ENCODE peak calls at places on chromosomes 16 and 17, in six cellular contexts. One of them, this sample, is unnamed.

GRCh38 chr16:50267151-50267631 is 840 bp downstream of the ADCY7 start:
- DNase-seq in uterus: no peak
- DNase-seq in mesothelial cell of epicardium: no peak
- DNase-seq in choroid plexus epithelial cell: no peak
- DNase-seq in IMR-90: no peak
- DNase-seq in Calu3: no peak
- DNase-seq in this sample: no peak

GRCh38 chr16:72434159-72434558 is 262.2 kb upstream of the PMFBP1 start:
- DNase-seq in IMR-90: peak; percentile 47
- DNase-seq in mesothelial cell of epicardium: no peak
- DNase-seq in uterus: no peak
- DNase-seq in choroid plexus epithelial cell: peak; percentile 64
- DNase-seq in Calu3: no peak
- DNase-seq in this sample: no peak

GRCh38 chr17:77218902-77219301 is 78.1 kb downstream of the SEC14L1 start:
- DNase-seq in mesothelial cell of epicardium: no peak
- DNase-seq in choroid plexus epithelial cell: no peak
- DNase-seq in uterus: no peak
- DNase-seq in Calu3: no peak
- DNase-seq in IMR-90: no peak
- DNase-seq in this sample: no peak

GRCh38 chr17:70320642-70321345 is 151.5 kb downstream of the KCNJ2 start:
- DNase-seq in IMR-90: peak; percentile 8
- DNase-seq in Calu3: no peak
- DNase-seq in choroid plexus epithelial cell: peak; percentile 31
- DNase-seq in mesothelial cell of epicardium: no peak
- DNase-seq in uterus: no peak
- DNase-seq in this sample: no peak

GRCh38 chr17:9036336-9036735 is 15.0 kb downstream of the NTN1 start:
- DNase-seq in uterus: no peak
- DNase-seq in mesothelial cell of epicardium: no peak
- DNase-seq in choroid plexus epithelial cell: no peak
- DNase-seq in IMR-90: no peak
- DNase-seq in Calu3: no peak
- DNase-seq in this sample: no peak

GRCh38 chr17:17060001-17060929 is 18.0 kb downstream of the MPRIP start:
- DNase-seq in mesothelial cell of epicardium: no peak
- DNase-seq in IMR-90: no peak
- DNase-seq in choroid plexus epithelial cell: no peak
- DNase-seq in Calu3: no peak
- DNase-seq in uterus: no peak
- DNase-seq in this sample: no peak

GRCh38 chr17:5883775-5884665 is 186.2 kb upstream of the WSCD1 start:
- DNase-seq in choroid plexus epithelial cell: no peak
- DNase-seq in Calu3: peak; percentile 8
- DNase-seq in mesothelial cell of epicardium: no peak
- DNase-seq in uterus: no peak
- DNase-seq in IMR-90: no peak
- DNase-seq in this sample: no peak

GRCh38 chr17:43758497-43759174 is at the start of gene SOST:
- DNase-seq in choroid plexus epithelial cell: no peak
- DNase-seq in uterus: no peak
- DNase-seq in IMR-90: no peak
- DNase-seq in mesothelial cell of epicardium: no peak
- DNase-seq in Calu3: no peak
- DNase-seq in this sample: no peak

GRCh38 chr16:73064227-73064995 is 16.5 kb upstream of the ZFHX3 start:
- DNase-seq in Calu3: no peak
- DNase-seq in IMR-90: peak; percentile 78
- DNase-seq in mesothelial cell of epicardium: no peak
- DNase-seq in uterus: no peak
- DNase-seq in choroid plexus epithelial cell: no peak
- DNase-seq in this sample: no peak

GRCh38 chr17:43360376-43360738 is 38.4 kb upstream of the ARL4D start:
- DNase-seq in choroid plexus epithelial cell: peak; percentile 91
- DNase-seq in Calu3: peak; percentile 52
- DNase-seq in mesothelial cell of epicardium: no peak
- DNase-seq in IMR-90: peak; percentile 97
- DNase-seq in uterus: peak; percentile 69
- DNase-seq in this sample: no peak

GRCh38 chr17:1467898-1468492 is 12.0 kb upstream of the CRK start:
- DNase-seq in IMR-90: no peak
- DNase-seq in uterus: peak; percentile 69
- DNase-seq in Calu3: no peak
- DNase-seq in mesothelial cell of epicardium: no peak
- DNase-seq in choroid plexus epithelial cell: peak; percentile 78
- DNase-seq in this sample: no peak

GRCh38 chr17:32870027-32870670 is 6.8 kb downstream of the MYO1D start:
- DNase-seq in choroid plexus epithelial cell: no peak
- DNase-seq in IMR-90: no peak
- DNase-seq in Calu3: no peak
- DNase-seq in uterus: peak; percentile 37
- DNase-seq in mesothelial cell of epicardium: no peak
- DNase-seq in this sample: no peak

GRCh38 chr17:55122114-55122513 is 142.6 kb upstream of the HLF start:
- DNase-seq in uterus: no peak
- DNase-seq in mesothelial cell of epicardium: no peak
- DNase-seq in choroid plexus epithelial cell: no peak
- DNase-seq in IMR-90: no peak
- DNase-seq in Calu3: no peak
- DNase-seq in this sample: no peak

GRCh38 chr17:68424861-68425260 is 32.4 kb downstream of the WIPI1 start:
- DNase-seq in mesothelial cell of epicardium: no peak
- DNase-seq in uterus: no peak
- DNase-seq in choroid plexus epithelial cell: no peak
- DNase-seq in IMR-90: no peak
- DNase-seq in Calu3: no peak
- DNase-seq in this sample: no peak

GRCh38 chr16:70294385-70295029 is 4.5 kb upstream of the DDX19B start:
- DNase-seq in choroid plexus epithelial cell: no peak
- DNase-seq in IMR-90: no peak
- DNase-seq in mesothelial cell of epicardium: no peak
- DNase-seq in Calu3: no peak
- DNase-seq in uterus: no peak
- DNase-seq in this sample: no peak

GRCh38 chr17:13958773-13959172 is 110.5 kb upstream of the COX10 start:
- DNase-seq in Calu3: no peak
- DNase-seq in choroid plexus epithelial cell: no peak
- DNase-seq in uterus: no peak
- DNase-seq in mesothelial cell of epicardium: no peak
- DNase-seq in IMR-90: no peak
- DNase-seq in this sample: no peak

GRCh38 chr17:78276499-78276898 is 45.1 kb downstream of the TMEM235 start:
- DNase-seq in mesothelial cell of epicardium: no peak
- DNase-seq in uterus: no peak
- DNase-seq in choroid plexus epithelial cell: no peak
- DNase-seq in Calu3: no peak
- DNase-seq in IMR-90: no peak
- DNase-seq in this sample: no peak

GRCh38 chr17:38550661-38551060 is 55.1 kb downstream of the SRCIN1 start:
- DNase-seq in mesothelial cell of epicardium: no peak
- DNase-seq in choroid plexus epithelial cell: no peak
- DNase-seq in IMR-90: peak; percentile 54
- DNase-seq in uterus: no peak
- DNase-seq in Calu3: peak; percentile 47
- DNase-seq in this sample: no peak

GRCh38 chr17:64095144-64095882 is 34.6 kb downstream of the ERN1 start:
- DNase-seq in choroid plexus epithelial cell: no peak
- DNase-seq in uterus: no peak
- DNase-seq in Calu3: peak; percentile 34
- DNase-seq in IMR-90: no peak
- DNase-seq in mesothelial cell of epicardium: no peak
- DNase-seq in this sample: no peak

GRCh38 chr17:20302191-20302917 is 165.0 kb downstream of the LGALS9B start:
- DNase-seq in choroid plexus epithelial cell: peak; percentile 53
- DNase-seq in IMR-90: peak; percentile 4
- DNase-seq in mesothelial cell of epicardium: no peak
- DNase-seq in uterus: peak; percentile 37
- DNase-seq in Calu3: no peak
- DNase-seq in this sample: no peak

GRCh38 chr17:42704495-42705494 is 22.5 kb downstream of the CNTNAP1 start:
- DNase-seq in choroid plexus epithelial cell: no peak
- DNase-seq in mesothelial cell of epicardium: no peak
- DNase-seq in uterus: no peak
- DNase-seq in Calu3: no peak
- DNase-seq in IMR-90: no peak
- DNase-seq in this sample: no peak

GRCh38 chr16:23679274-23679985 is 741 bp downstream of the PLK1 start:
- DNase-seq in uterus: no peak
- DNase-seq in mesothelial cell of epicardium: no peak
- DNase-seq in choroid plexus epithelial cell: peak; percentile 48
- DNase-seq in IMR-90: peak; percentile 57
- DNase-seq in Calu3: peak; percentile 75
- DNase-seq in this sample: no peak

GRCh38 chr17:80008383-80008840 is 27.3 kb downstream of the TBC1D16 start:
- DNase-seq in choroid plexus epithelial cell: peak; percentile 67
- DNase-seq in IMR-90: peak; percentile 48
- DNase-seq in mesothelial cell of epicardium: peak; percentile 83
- DNase-seq in uterus: peak; percentile 78
- DNase-seq in Calu3: peak; percentile 91
- DNase-seq in this sample: peak; percentile 72

GRCh38 chr17:11885051-11885450 is 112.2 kb downstream of the ZNF18 start:
- DNase-seq in choroid plexus epithelial cell: no peak
- DNase-seq in uterus: no peak
- DNase-seq in IMR-90: no peak
- DNase-seq in Calu3: no peak
- DNase-seq in mesothelial cell of epicardium: no peak
- DNase-seq in this sample: no peak

GRCh38 chr16:73572135-73572534 is 524.2 kb upstream of the ZFHX3 start:
- DNase-seq in choroid plexus epithelial cell: no peak
- DNase-seq in uterus: no peak
- DNase-seq in IMR-90: no peak
- DNase-seq in mesothelial cell of epicardium: peak; percentile 72
- DNase-seq in Calu3: peak; percentile 64
- DNase-seq in this sample: no peak

GRCh38 chr17:21287703-21288449 is 3.4 kb downstream of the MAP2K3 start:
- DNase-seq in IMR-90: peak; percentile 97
- DNase-seq in mesothelial cell of epicardium: no peak
- DNase-seq in choroid plexus epithelial cell: peak; percentile 91
- DNase-seq in uterus: peak; percentile 92
- DNase-seq in Calu3: peak; percentile 95
- DNase-seq in this sample: no peak

GRCh38 chr16:77143364-77143763 is 47.6 kb upstream of the MON1B start:
- DNase-seq in mesothelial cell of epicardium: no peak
- DNase-seq in choroid plexus epithelial cell: no peak
- DNase-seq in uterus: no peak
- DNase-seq in Calu3: no peak
- DNase-seq in IMR-90: no peak
- DNase-seq in this sample: no peak

GRCh38 chr16:71622088-71622487 is 3.9 kb upstream of the MARVELD3 start:
- DNase-seq in choroid plexus epithelial cell: no peak
- DNase-seq in IMR-90: no peak
- DNase-seq in Calu3: no peak
- DNase-seq in uterus: no peak
- DNase-seq in mesothelial cell of epicardium: no peak
- DNase-seq in this sample: no peak

GRCh38 chr17:50108556-50108955 is 13.4 kb downstream of the PDK2 start:
- DNase-seq in choroid plexus epithelial cell: no peak
- DNase-seq in mesothelial cell of epicardium: no peak
- DNase-seq in IMR-90: no peak
- DNase-seq in uterus: no peak
- DNase-seq in Calu3: no peak
- DNase-seq in this sample: no peak

GRCh38 chr17:72145562-72145961 is 24.7 kb downstream of the SOX9 start:
- DNase-seq in mesothelial cell of epicardium: no peak
- DNase-seq in Calu3: no peak
- DNase-seq in IMR-90: no peak
- DNase-seq in choroid plexus epithelial cell: no peak
- DNase-seq in uterus: no peak
- DNase-seq in this sample: no peak

GRCh38 chr17:72143245-72143644 is 22.4 kb downstream of the SOX9 start:
- DNase-seq in choroid plexus epithelial cell: no peak
- DNase-seq in uterus: no peak
- DNase-seq in mesothelial cell of epicardium: no peak
- DNase-seq in Calu3: no peak
- DNase-seq in IMR-90: no peak
- DNase-seq in this sample: no peak

GRCh38 chr17:72150632-72151460 is 30.0 kb downstream of the SOX9 start:
- DNase-seq in uterus: no peak
- DNase-seq in Calu3: no peak
- DNase-seq in mesothelial cell of epicardium: no peak
- DNase-seq in choroid plexus epithelial cell: no peak
- DNase-seq in IMR-90: no peak
- DNase-seq in this sample: no peak

GRCh38 chr17:72142614-72143013 is 21.8 kb downstream of the SOX9 start:
- DNase-seq in uterus: no peak
- DNase-seq in choroid plexus epithelial cell: no peak
- DNase-seq in IMR-90: no peak
- DNase-seq in mesothelial cell of epicardium: no peak
- DNase-seq in Calu3: no peak
- DNase-seq in this sample: no peak

GRCh38 chr17:72145972-72146755 is 25.3 kb downstream of the SOX9 start:
- DNase-seq in choroid plexus epithelial cell: peak; percentile 45
- DNase-seq in mesothelial cell of epicardium: no peak
- DNase-seq in uterus: no peak
- DNase-seq in Calu3: no peak
- DNase-seq in IMR-90: peak; percentile 60
- DNase-seq in this sample: no peak
- TF ChIP-seq CTCF in choroid plexus epithelial cell: peak; percentile 2
- TF ChIP-seq CTCF in mesothelial cell of epicardium: no peak
- TF ChIP-seq CTCF in uterus: no peak
- TF ChIP-seq CTCF in Calu3: no peak
- TF ChIP-seq CTCF in IMR-90: no peak
- TF ChIP-seq CTCF in this sample: no peak

GRCh38 chr16:75491876-75492275 is 3.4 kb downstream of the CHST6 start:
- DNase-seq in IMR-90: no peak
- DNase-seq in Calu3: peak; percentile 69
- DNase-seq in uterus: no peak
- DNase-seq in mesothelial cell of epicardium: peak; percentile 72
- DNase-seq in choroid plexus epithelial cell: no peak
- DNase-seq in this sample: no peak
- TF ChIP-seq CTCF in IMR-90: no peak
- TF ChIP-seq CTCF in Calu3: peak; percentile 41
- TF ChIP-seq CTCF in uterus: no peak
- TF ChIP-seq CTCF in mesothelial cell of epicardium: no peak
- TF ChIP-seq CTCF in choroid plexus epithelial cell: peak; percentile 10
- TF ChIP-seq CTCF in this sample: no peak

GRCh38 chr16:57244767-57245471 is at the start of gene ARL2BP:
- DNase-seq in choroid plexus epithelial cell: peak; percentile 98
- DNase-seq in IMR-90: peak; percentile 96
- DNase-seq in mesothelial cell of epicardium: peak; percentile 96
- DNase-seq in uterus: peak; percentile 97
- DNase-seq in Calu3: peak; percentile 100
- DNase-seq in this sample: peak; percentile 94
- TF ChIP-seq CTCF in choroid plexus epithelial cell: no peak
- TF ChIP-seq CTCF in IMR-90: no peak
- TF ChIP-seq CTCF in mesothelial cell of epicardium: no peak
- TF ChIP-seq CTCF in uterus: peak; percentile 18
- TF ChIP-seq CTCF in Calu3: no peak
- TF ChIP-seq CTCF in this sample: no peak

DNA sequence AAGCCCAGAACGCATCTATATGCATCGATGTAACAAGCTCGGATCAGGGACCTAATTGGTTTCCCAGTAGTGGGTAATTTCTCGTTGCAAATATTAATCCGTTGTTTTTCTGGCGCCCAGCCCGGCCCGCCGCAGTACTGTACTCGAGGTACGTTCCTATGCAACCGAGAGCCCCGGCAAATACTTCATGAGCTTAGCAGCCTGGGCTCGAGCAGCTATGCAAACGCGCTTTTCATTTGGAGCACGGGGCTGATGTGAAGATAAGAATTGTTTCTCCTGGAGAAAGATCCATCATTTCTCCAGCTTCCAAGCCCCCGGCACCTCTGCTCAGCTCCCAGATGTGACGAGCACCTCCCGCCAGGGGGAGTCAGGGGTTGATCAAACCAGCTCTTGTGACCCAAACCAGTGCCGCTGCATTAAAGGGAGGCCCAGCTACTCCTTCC is 229.8 kb downstream of the KATNIP start:
- DNase-seq in Calu3: no peak
- DNase-seq in mesothelial cell of epicardium: peak; percentile 76
- DNase-seq in choroid plexus epithelial cell: peak; percentile 75
- DNase-seq in IMR-90: peak; percentile 46
- DNase-seq in uterus: peak; percentile 32
- DNase-seq in this sample: peak; percentile 29
- TF ChIP-seq CTCF in Calu3: no peak
- TF ChIP-seq CTCF in mesothelial cell of epicardium: peak; percentile 47
- TF ChIP-seq CTCF in choroid plexus epithelial cell: peak; percentile 77
- TF ChIP-seq CTCF in IMR-90: peak; percentile 53
- TF ChIP-seq CTCF in uterus: peak; percentile 41
- TF ChIP-seq CTCF in this sample: peak; percentile 61